ENCODE peak calls at places on chromosomes 5 and 9, in five cellular contexts. B is effector memory CD4-positive, alpha-beta T cell; I is Peyer's patch; R is iris pigment epithelial cell; T is heart right ventricle. W is an unnamed sample.
A peak's percentile ranks its signal among the peaks of the same experiment; 100 is the strongest.

GRCh38 chr5:133878236-133878555 is 90.2 kb downstream of the C5orf15 start:
- DNase-seq in B (no peak), R (no peak), I (no peak), T (no peak), W (no peak)

GRCh38 chr9:87674565-87675299 is 51.2 kb upstream of the CTSL start:
- DNase-seq in B (no peak), R (peak; percentile 17), I (no peak), T (no peak), W (no peak)

GRCh38 chr5:109479260-109479860 is 69.6 kb upstream of the PJA2 start:
- DNase-seq in R (peak; percentile 36), T (no peak), B (no peak), I (no peak), W (no peak)

GRCh38 chr5:168184103-168184502 is 107.3 kb upstream of the WWC1 start:
- DNase-seq in I (no peak), R (no peak), B (no peak), T (no peak), W (no peak)

GRCh38 chr9:21728781-21729180 is 73.7 kb upstream of the MTAP start:
- DNase-seq in I (no peak), B (no peak), T (no peak), R (peak; percentile 57), W (no peak)

GRCh38 chr5:91162534-91163381 is 220.4 kb downstream of the ARRDC3 start:
- DNase-seq in R (peak; percentile 99), T (peak; percentile 59), I (peak; percentile 77), B (peak; percentile 5), W (peak; percentile 65)

GRCh38 chr9:107224252-107224651 is 58.8 kb upstream of the RAD23B start:
- DNase-seq in T (no peak), I (no peak), B (no peak), R (no peak), W (no peak)

GRCh38 chr5:143659614-143660238 is 152.2 kb upstream of the HMHB1 start:
- DNase-seq in T (no peak), I (no peak), R (no peak), B (no peak), W (no peak)

GRCh38 chr5:150117945-150118560 is 31.7 kb upstream of the CSF1R start:
- DNase-seq in T (peak; percentile 3), B (no peak), I (no peak), R (no peak), W (peak; percentile 10)

GRCh38 chr9:137305788-137306545 is 3.9 kb upstream of the NRARP start:
- DNase-seq in T (peak; percentile 54), R (no peak), B (no peak), I (peak; percentile 48), W (no peak)

GRCh38 chr9:18386091-18386490 is 87.9 kb upstream of the ADAMTSL1 start:
- DNase-seq in R (no peak), T (no peak), I (no peak), B (no peak), W (no peak)

GRCh38 chr5:141513627-141514329 is 24.9 kb downstream of the PCDHGC5 start:
- DNase-seq in B (no peak), I (peak; percentile 76), R (peak; percentile 87), T (peak; percentile 87), W (peak; percentile 95)

GRCh38 chr9:1723616-1724015 is 291.5 kb upstream of the SMARCA2 start:
- DNase-seq in R (no peak), T (no peak), B (no peak), I (no peak), W (no peak)

GRCh38 chr9:7130421-7130820 is 372.6 kb downstream of the KDM4C start:
- DNase-seq in B (no peak), T (no peak), R (no peak), I (no peak), W (no peak)

GRCh38 chr9:38332625-38333024 is 59.9 kb upstream of the ALDH1B1 start:
- DNase-seq in B (no peak), R (no peak), T (no peak), I (no peak), W (no peak)

GRCh38 chr9:33159058-33159759 is 7.9 kb downstream of the B4GALT1 start:
- DNase-seq in I (peak; percentile 89), B (no peak), R (peak; percentile 58), T (peak; percentile 91), W (peak; percentile 86)

GRCh38 chr5:147305147-147305546 is 70.3 kb downstream of the STK32A start:
- DNase-seq in T (no peak), I (no peak), B (no peak), R (no peak), W (no peak)

GRCh38 chr5:14277407-14278320 is 134.5 kb downstream of the TRIO start:
- DNase-seq in R (peak; percentile 32), T (no peak), I (no peak), B (no peak), W (no peak)

GRCh38 chr5:133754575-133755169 is 142.3 kb upstream of the FSTL4 start:
- DNase-seq in T (no peak), B (no peak), I (peak; percentile 51), R (peak; percentile 23), W (peak; percentile 21)

GRCh38 chr9:127858041-127858512 is 3.6 kb upstream of the ENG start:
- DNase-seq in T (peak; percentile 75), I (no peak), B (no peak), R (no peak), W (peak; percentile 70)

GRCh38 chr9:132673355-132673754 is 3.1 kb downstream of the GTF3C4 start:
- DNase-seq in T (no peak), B (no peak), R (peak; percentile 73), I (no peak), W (no peak)

GRCh38 chr5:37740331-37741066 is 99.3 kb downstream of the GDNF start:
- DNase-seq in I (no peak), B (no peak), T (no peak), R (peak; percentile 65), W (no peak)

GRCh38 chr5:14420136-14420808 is 161.3 kb upstream of the OTULINL start:
- DNase-seq in I (no peak), B (no peak), T (no peak), R (peak; percentile 49), W (no peak)

GRCh38 chr9:133711428-133712220 is 26.5 kb downstream of the SARDH start:
- DNase-seq in I (no peak), R (peak; percentile 78), B (no peak), T (no peak), W (peak; percentile 35)

GRCh38 chr5:87430863-87431262 is 18.1 kb upstream of the CCNH start:
- DNase-seq in R (no peak), B (no peak), T (no peak), I (no peak), W (no peak)

GRCh38 chr5:150530992-150531588 is 23.2 kb downstream of the NDST1 start:
- DNase-seq in T (no peak), I (no peak), R (no peak), B (no peak), W (no peak)

GRCh38 chr5:37900692-37901091 is 60.9 kb upstream of the GDNF start:
- DNase-seq in T (peak; percentile 69), R (peak; percentile 22), B (no peak), I (peak; percentile 58), W (peak; percentile 59)

GRCh38 chr5:181223041-181223728 is at the start of gene TRIM41:
- DNase-seq in I (peak; percentile 100), T (peak; percentile 99), B (peak; percentile 95), R (peak; percentile 99), W (peak; percentile 97)

GRCh38 chr5:522899-523657 is 1.2 kb downstream of the SLC9A3 start:
- DNase-seq in B (no peak), R (no peak), I (peak; percentile 74), T (no peak), W (no peak)

GRCh38 chr5:112238473-112238872 is 180.6 kb downstream of the EPB41L4A start:
- DNase-seq in I (no peak), B (no peak), R (no peak), T (no peak), W (no peak)

GRCh38 chr5:163705983-163706771 is 200.8 kb downstream of the MAT2B start:
- DNase-seq in I (no peak), B (no peak), T (no peak), R (peak; percentile 27), W (peak; percentile 5)

GRCh38 chr5:1378866-1379659 is 34.2 kb upstream of the CLPTM1L start:
- DNase-seq in I (no peak), R (no peak), T (no peak), B (no peak), W (no peak)

GRCh38 chr9:114779352-114779845 is 26.4 kb downstream of the TNFSF15 start:
- DNase-seq in I (peak; percentile 93), T (peak; percentile 27), B (no peak), R (no peak), W (peak; percentile 87)